ENCODE peak calls at places on chromosomes 7 and 10, in ten cellular contexts. J is NCI-H2171 treated with DMSO at 0.1 percent for 48 hours; Z is aorta; C is IMR-90; V is stimulated activated CD4-positive, alpha-beta T cell treated with anti-CD3 and anti-CD28 coated beads, Interleukin-2, amount 100 ng/mL, for 24 hours; X is dermis blood vessel endothelial cell; W is ELR; I is C1 segment of cervical spinal cord; L is DMS153; B is H7. U is an unnamed sample.

GRCh38 chr7:36617408-36617807 is 106.9 kb downstream of the AOAH start:
- DNase-seq in W (no peak), J (peak; percentile 22), V (no peak), B (no peak), Z (no peak), C (no peak), L (no peak), I (no peak), X (no peak), U (no peak)

GRCh38 chr10:43844236-43844635 is 195.6 kb upstream of the ZNF32 start:
- DNase-seq in L (no peak), I (no peak), C (no peak), W (no peak), J (no peak), X (no peak), V (no peak), B (no peak), Z (no peak), U (no peak)

GRCh38 chr10:19904202-19904661 is 88.0 kb downstream of the PLXDC2 start:
- DNase-seq in B (no peak), I (no peak), X (no peak), J (no peak), C (peak; percentile 61), Z (peak; percentile 50), L (peak; percentile 7), W (no peak), V (no peak), U (no peak)

GRCh38 chr7:33905389-33906032 is at the start of gene BMPER:
- DNase-seq in I (no peak), W (peak; percentile 81), V (no peak), B (peak; percentile 85), C (peak; percentile 19), J (peak; percentile 78), Z (no peak), L (peak; percentile 38), X (peak; percentile 19), U (no peak)

GRCh38 chr10:97828721-97829120 is 20.9 kb upstream of the GOLGA7B start:
- DNase-seq in B (no peak), I (no peak), X (no peak), V (no peak), J (no peak), C (no peak), Z (no peak), W (no peak), L (peak; percentile 36), U (no peak)

GRCh38 chr10:130037169-130037661 is 73.1 kb upstream of the EBF3 start:
- DNase-seq in L (no peak), V (no peak), W (no peak), C (no peak), I (no peak), B (no peak), Z (no peak), J (no peak), X (no peak), U (no peak)

GRCh38 chr10:21519327-21519933 is 6.1 kb downstream of the SKIDA1 start:
- DNase-seq in I (no peak), W (no peak), C (no peak), B (no peak), L (no peak), J (no peak), Z (no peak), V (no peak), X (no peak), U (no peak)

GRCh38 chr10:3362415-3362814 is 189.8 kb upstream of the PITRM1 start:
- DNase-seq in V (no peak), W (no peak), C (no peak), L (no peak), I (no peak), Z (no peak), B (no peak), J (no peak), X (no peak), U (no peak)

GRCh38 chr7:50782376-50783208 is at the start of gene GRB10:
- DNase-seq in J (no peak), I (no peak), X (peak; percentile 58), Z (peak; percentile 56), C (peak; percentile 20), V (no peak), B (peak; percentile 91), W (no peak), L (peak; percentile 32), U (no peak)

GRCh38 chr7:6640246-6640721 is 3.2 kb downstream of the ZNF316 start:
- DNase-seq in X (peak; percentile 54), B (peak; percentile 93), Z (no peak), W (peak; percentile 46), C (peak; percentile 31), J (no peak), L (no peak), V (peak; percentile 43), I (no peak), U (no peak)

GRCh38 chr7:155322530-155322929 is 24.9 kb downstream of the INSIG1 start:
- DNase-seq in Z (no peak), J (no peak), L (no peak), X (peak; percentile 5), B (no peak), C (no peak), I (no peak), W (no peak), V (no peak), U (no peak)

GRCh38 chr7:82179311-82179710 is 264.3 kb downstream of the CACNA2D1 start:
- DNase-seq in X (no peak), J (no peak), Z (no peak), L (no peak), I (no peak), V (no peak), W (no peak), C (peak; percentile 31), B (no peak), U (no peak)

GRCh38 chr7:137990251-137990901 is 11.5 kb downstream of the CREB3L2 start:
- DNase-seq in V (no peak), C (peak; percentile 99), Z (no peak), L (no peak), B (no peak), X (peak; percentile 99), I (no peak), W (peak; percentile 97), J (no peak), U (no peak)

GRCh38 chr7:1058311-1058710 is 14.0 kb downstream of the GPR146 start:
- DNase-seq in C (no peak), Z (no peak), B (no peak), V (no peak), W (no peak), J (no peak), X (no peak), I (no peak), L (no peak), U (no peak)

GRCh38 chr10:50224330-50224952 is 26.9 kb downstream of the ASAH2 start:
- DNase-seq in I (no peak), L (peak; percentile 61), J (peak; percentile 64), Z (no peak), B (peak; percentile 10), W (peak; percentile 79), C (peak; percentile 74), V (peak; percentile 30), X (peak; percentile 79), U (peak; percentile 79)

GRCh38 chr7:22654836-22655235 is 72.2 kb upstream of the IL6 start:
- DNase-seq in B (no peak), I (no peak), W (no peak), J (no peak), X (no peak), L (no peak), V (no peak), Z (no peak), C (peak; percentile 41), U (no peak)

GRCh38 chr7:117384693-117385092 is 42.6 kb downstream of the ASZ1 start:
- DNase-seq in J (no peak), I (no peak), W (no peak), B (no peak), X (no peak), Z (no peak), L (no peak), V (no peak), C (no peak), U (peak; percentile 68)

GRCh38 chr7:79529214-79529895 is 75.9 kb upstream of the MAGI2 start:
- DNase-seq in X (no peak), B (peak; percentile 9), C (peak; percentile 18), Z (no peak), J (peak; percentile 63), V (no peak), I (no peak), W (no peak), L (no peak), U (no peak)

GRCh38 chr7:102273749-102274712 is 12.6 kb upstream of the SH2B2 start:
- DNase-seq in W (no peak), J (no peak), C (peak; percentile 83), B (no peak), X (no peak), Z (no peak), L (peak; percentile 65), I (no peak), V (no peak), U (peak; percentile 87)

U was measured in HT-29.